ENCODE peak calls at places on chromosomes 13 and 19, in nine cellular contexts. T is IMR-90, P is BE2C, Q is mammary epithelial cell, G is AG10803, C is OCI-LY7, B is choroid plexus epithelial cell, Z is cardiac fibroblast, I is mucosa of descending colon. M is an unnamed sample.

GRCh38 chr13:77521194-77521593 is 14.3 kb upstream of the SCEL start:
- DNase-seq in T (no peak), P (no peak), Q (peak), G (no peak), C (no peak), B (peak), Z (peak), I (no peak), M (peak)

GRCh38 chr19:14248578-14249011 is 42.6 kb upstream of the ADGRL1 start:
- DNase-seq in T (no peak), P (peak), Q (no peak), G (peak), C (peak), B (peak), Z (no peak), I (peak), M (peak)

GRCh38 chr19:56153507-56153906 is 12.4 kb downstream of the ZNF444 start:
- DNase-seq in T (no peak), P (no peak), Q (no peak), G (no peak), C (no peak), B (peak), Z (no peak), I (no peak), M (no peak)

GRCh38 chr19:46517471-46517870 is 21.8 kb upstream of the PNMA8B start:
- DNase-seq in T (no peak), P (no peak), Q (no peak), G (no peak), C (no peak), B (no peak), Z (no peak), I (no peak), M (no peak)

GRCh38 chr19:58515259-58515658 is 3.5 kb upstream of the SLC27A5 start:
- DNase-seq in T (no peak), P (no peak), Q (no peak), G (no peak), C (no peak), B (no peak), Z (no peak), I (no peak), M (no peak)

GRCh38 chr13:46339035-46339666 is 47.9 kb downstream of the RUBCNL start:
- DNase-seq in T (peak), P (no peak), Q (peak), G (peak), C (no peak), B (peak), Z (peak), I (peak), M (peak)

GRCh38 chr13:88622362-88622973 is 951.3 kb downstream of the SLITRK5 start:
- DNase-seq in T (no peak), P (no peak), Q (no peak), G (no peak), C (no peak), B (no peak), Z (no peak), I (no peak), M (no peak)

GRCh38 chr13:26531751-26532150 is 25.7 kb upstream of the WASF3 start:
- DNase-seq in T (no peak), P (no peak), Q (no peak), G (no peak), C (no peak), B (no peak), Z (no peak), I (no peak), M (no peak)

GRCh38 chr13:47549219-47549752 is 451.8 kb downstream of the SUCLA2 start:
- DNase-seq in T (no peak), P (no peak), Q (no peak), G (peak), C (no peak), B (peak), Z (no peak), I (no peak), M (peak)

GRCh38 chr13:98301721-98302120 is 124.7 kb upstream of the RNF113B start:
- DNase-seq in T (peak), P (no peak), Q (no peak), G (peak), C (no peak), B (peak), Z (no peak), I (no peak), M (no peak)

GRCh38 chr13:61423879-61424278 is 8.2 kb upstream of the PCDH20 start:
- DNase-seq in T (no peak), P (no peak), Q (no peak), G (no peak), C (no peak), B (no peak), Z (no peak), I (no peak), M (no peak)

GRCh38 chr19:29927944-29928669 is 13.9 kb upstream of the URI1 start:
- DNase-seq in T (no peak), P (no peak), Q (no peak), G (no peak), C (peak), B (no peak), Z (no peak), I (no peak), M (no peak)

GRCh38 chr19:2719232-2719735 is 1.9 kb downstream of the DIRAS1 start:
- DNase-seq in T (no peak), P (no peak), Q (no peak), G (no peak), C (no peak), B (no peak), Z (no peak), I (no peak), M (no peak)

GRCh38 chr19:3142292-3142670 is 6.4 kb downstream of the GNA15 start:
- DNase-seq in T (peak), P (no peak), Q (peak), G (peak), C (no peak), B (no peak), Z (peak), I (no peak), M (peak)

GRCh38 chr13:36438594-36439483 is 6.5 kb downstream of the CCNA1 start:
- DNase-seq in T (no peak), P (no peak), Q (no peak), G (no peak), C (peak), B (no peak), Z (no peak), I (no peak), M (no peak)
- TF ChIP-seq CTCF in T (no peak), P (no peak), Q (no peak), G (no peak), C (no peak), B (no peak), Z (no peak), I (no peak), M (no peak)

DNA sequence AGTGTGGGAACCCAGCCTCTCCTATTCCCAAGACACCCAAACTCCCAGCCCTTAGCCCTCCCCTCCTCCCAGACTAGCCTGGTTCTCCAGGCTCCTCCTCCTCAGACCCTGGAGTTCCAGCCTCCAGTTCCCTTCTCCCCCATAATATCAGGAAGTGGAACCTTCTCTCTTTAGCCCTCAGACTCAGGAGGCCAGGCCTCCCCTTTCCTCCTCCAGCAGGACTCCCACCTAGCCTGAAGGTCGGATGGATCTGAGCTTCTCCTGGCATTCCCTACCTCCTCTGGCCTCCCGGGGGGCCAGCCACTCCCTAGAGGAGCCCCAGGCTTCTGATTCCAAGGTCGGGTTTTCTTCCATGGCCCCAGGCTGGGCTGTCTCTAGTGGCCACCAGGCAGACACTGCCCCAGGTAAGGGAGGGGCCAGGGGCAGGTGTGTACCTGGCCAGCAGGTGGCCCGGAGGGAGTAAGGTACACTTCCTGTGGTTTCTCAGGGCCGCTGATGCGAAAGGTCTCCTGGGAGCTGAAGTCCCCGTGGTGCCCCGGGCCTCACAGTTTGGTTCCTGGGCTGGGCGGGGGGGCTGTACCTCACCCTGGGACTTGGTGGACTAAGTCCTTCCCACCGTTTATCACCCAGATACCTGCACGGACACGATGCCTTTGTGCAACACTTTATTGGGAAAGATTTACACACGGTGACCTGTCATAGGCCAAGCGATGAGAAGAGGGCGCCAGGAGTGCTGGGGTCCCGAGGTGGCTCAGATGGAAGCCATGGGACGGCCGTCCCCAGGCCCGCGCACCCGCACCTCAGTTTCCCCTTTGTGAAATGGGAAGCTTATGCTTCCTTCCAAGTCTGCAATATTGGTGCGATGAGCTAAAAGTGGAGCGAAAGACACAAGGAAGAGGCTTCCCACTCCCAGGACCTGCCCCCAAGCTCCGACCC is at the start of gene TMC4:
- DNase-seq in T (no peak), P (no peak), Q (peak), G (peak), C (peak), B (peak), Z (no peak), I (peak), M (no peak)
- H3K4me3 ChIP-seq in T (no peak), P (no peak), Q (peak), G (no peak), C (no peak), B (no peak), Z (no peak), I (peak), M (no peak)

GRCh38 chr13:113805431-113806103 is 46.5 kb downstream of the TMEM255B start:
- DNase-seq in T (no peak), P (no peak), Q (no peak), G (no peak), C (no peak), B (no peak), Z (no peak), I (no peak), M (no peak)
- TF ChIP-seq CTCF in T (no peak), P (no peak), Q (no peak), G (no peak), C (no peak), B (no peak), Z (no peak), I (no peak), M (no peak)

DNA sequence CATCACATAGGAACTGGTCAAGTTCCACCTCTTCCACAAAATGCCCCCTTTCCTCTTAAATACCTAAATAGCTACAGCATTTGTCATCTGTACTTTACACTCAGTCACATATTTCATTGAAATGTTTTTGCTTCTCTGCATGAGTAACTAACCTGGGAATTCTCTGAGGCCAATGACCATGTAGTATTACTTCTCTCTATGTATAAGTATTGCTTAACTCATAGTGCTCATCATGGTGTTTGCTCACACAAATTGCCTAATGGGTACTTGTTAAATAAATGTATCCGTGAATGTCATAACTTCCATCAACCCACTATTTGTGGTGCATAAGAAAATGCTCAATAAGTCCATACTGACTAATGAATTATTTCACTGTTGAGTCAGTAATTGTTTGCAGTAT is 115.5 kb downstream of the FGF14 start:
- DNase-seq in T (peak), P (no peak), Q (peak), G (peak), C (no peak), B (peak), Z (peak), I (no peak), M (peak)
- H3K4me3 ChIP-seq in T (no peak), P (no peak), Q (no peak), G (no peak), C (no peak), B (no peak), Z (no peak), I (no peak), M (no peak)

DNA sequence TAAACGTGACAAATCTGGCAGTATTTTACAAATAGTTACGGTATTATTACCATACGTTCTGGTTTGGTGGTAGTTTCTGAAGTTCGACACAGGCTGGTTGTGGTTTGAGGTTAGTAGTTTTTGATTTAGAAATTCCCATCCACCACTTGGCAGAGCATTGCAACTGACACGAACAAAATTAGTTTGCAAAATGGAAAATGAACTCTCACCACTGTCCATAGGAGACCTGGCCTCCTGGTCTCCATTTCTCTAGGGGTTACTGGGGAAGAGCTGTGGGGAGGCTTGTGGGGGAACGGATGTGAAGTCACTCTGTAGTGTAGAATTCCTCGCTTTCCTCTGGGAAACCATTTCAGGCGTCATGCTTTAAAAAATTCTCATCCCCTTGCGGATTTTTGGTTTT is 321.5 kb upstream of the MAB21L1 start:
- DNase-seq in T (no peak), P (no peak), Q (no peak), G (peak), C (no peak), B (no peak), Z (peak), I (no peak), M (no peak)
- TF ChIP-seq CTCF in T (no peak), P (no peak), Q (no peak), G (no peak), C (no peak), B (no peak), Z (no peak), I (no peak), M (no peak)